ENCODE peak calls at places on chromosomes 5 and 9, in six cellular contexts. One of them, this sample, is unnamed.

GRCh38 chr9:19615036-19615435 is 173.8 kb downstream of the SLC24A2 start:
- DNase-seq in A172: no peak
- DNase-seq in activated T-helper 1 cell treated with anti-CD3 and anti-CD28 coated beads, Interleukin-12 subunit alpha, Interleukin-12 subunit beta, Interleukin-2, Interleukin-4 antibody, amounts not matched to agents 30 ng/mL and 10 ng/mL and 1 ng/mL, durations not matched to agents 14 hours and 24 hours and 36 hours: no peak
- DNase-seq in left cardiac atrium: no peak
- DNase-seq in GM12865: no peak
- DNase-seq in left lung: no peak
- DNase-seq in this sample: no peak

GRCh38 chr5:138240690-138241385 is 27.7 kb upstream of the CDC23 start:
- DNase-seq in left lung: no peak
- DNase-seq in left cardiac atrium: no peak
- DNase-seq in A172: no peak
- DNase-seq in GM12865: no peak
- DNase-seq in activated T-helper 1 cell treated with anti-CD3 and anti-CD28 coated beads, Interleukin-12 subunit alpha, Interleukin-12 subunit beta, Interleukin-2, Interleukin-4 antibody, amounts not matched to agents 30 ng/mL and 10 ng/mL and 1 ng/mL, durations not matched to agents 14 hours and 24 hours and 36 hours: no peak
- DNase-seq in this sample: no peak

GRCh38 chr9:113488071-113488470 is 24.5 kb downstream of the RGS3 start:
- DNase-seq in activated T-helper 1 cell treated with anti-CD3 and anti-CD28 coated beads, Interleukin-12 subunit alpha, Interleukin-12 subunit beta, Interleukin-2, Interleukin-4 antibody, amounts not matched to agents 30 ng/mL and 10 ng/mL and 1 ng/mL, durations not matched to agents 14 hours and 24 hours and 36 hours: no peak
- DNase-seq in left lung: peak; percentile 49
- DNase-seq in A172: no peak
- DNase-seq in left cardiac atrium: no peak
- DNase-seq in GM12865: no peak
- DNase-seq in this sample: no peak

GRCh38 chr5:133785182-133785581 is 172.8 kb upstream of the FSTL4 start:
- DNase-seq in A172: no peak
- DNase-seq in left cardiac atrium: no peak
- DNase-seq in left lung: no peak
- DNase-seq in GM12865: no peak
- DNase-seq in activated T-helper 1 cell treated with anti-CD3 and anti-CD28 coated beads, Interleukin-12 subunit alpha, Interleukin-12 subunit beta, Interleukin-2, Interleukin-4 antibody, amounts not matched to agents 30 ng/mL and 10 ng/mL and 1 ng/mL, durations not matched to agents 14 hours and 24 hours and 36 hours: no peak
- DNase-seq in this sample: no peak

GRCh38 chr9:70634696-70635095 is 220.2 kb upstream of the KLF9 start:
- DNase-seq in left cardiac atrium: no peak
- DNase-seq in GM12865: no peak
- DNase-seq in left lung: no peak
- DNase-seq in A172: no peak
- DNase-seq in activated T-helper 1 cell treated with anti-CD3 and anti-CD28 coated beads, Interleukin-12 subunit alpha, Interleukin-12 subunit beta, Interleukin-2, Interleukin-4 antibody, amounts not matched to agents 30 ng/mL and 10 ng/mL and 1 ng/mL, durations not matched to agents 14 hours and 24 hours and 36 hours: no peak
- DNase-seq in this sample: no peak

GRCh38 chr9:137579259-137579604 is 507 bp upstream of the DPH7 start:
- DNase-seq in left cardiac atrium: peak; percentile 46
- DNase-seq in GM12865: no peak
- DNase-seq in A172: no peak
- DNase-seq in activated T-helper 1 cell treated with anti-CD3 and anti-CD28 coated beads, Interleukin-12 subunit alpha, Interleukin-12 subunit beta, Interleukin-2, Interleukin-4 antibody, amounts not matched to agents 30 ng/mL and 10 ng/mL and 1 ng/mL, durations not matched to agents 14 hours and 24 hours and 36 hours: no peak
- DNase-seq in left lung: no peak
- DNase-seq in this sample: no peak

GRCh38 chr9:99506781-99507305 is 284.8 kb downstream of the SEC61B start:
- DNase-seq in A172: no peak
- DNase-seq in activated T-helper 1 cell treated with anti-CD3 and anti-CD28 coated beads, Interleukin-12 subunit alpha, Interleukin-12 subunit beta, Interleukin-2, Interleukin-4 antibody, amounts not matched to agents 30 ng/mL and 10 ng/mL and 1 ng/mL, durations not matched to agents 14 hours and 24 hours and 36 hours: no peak
- DNase-seq in GM12865: no peak
- DNase-seq in left lung: no peak
- DNase-seq in left cardiac atrium: no peak
- DNase-seq in this sample: no peak

GRCh38 chr5:131367219-131367860 is 103.5 kb downstream of the CDC42SE2 start:
- DNase-seq in GM12865: no peak
- DNase-seq in left cardiac atrium: no peak
- DNase-seq in left lung: no peak
- DNase-seq in activated T-helper 1 cell treated with anti-CD3 and anti-CD28 coated beads, Interleukin-12 subunit alpha, Interleukin-12 subunit beta, Interleukin-2, Interleukin-4 antibody, amounts not matched to agents 30 ng/mL and 10 ng/mL and 1 ng/mL, durations not matched to agents 14 hours and 24 hours and 36 hours: no peak
- DNase-seq in A172: no peak
- DNase-seq in this sample: no peak

GRCh38 chr9:86685556-86685955 is 261.8 kb downstream of the GAS1 start:
- DNase-seq in A172: no peak
- DNase-seq in GM12865: no peak
- DNase-seq in left cardiac atrium: no peak
- DNase-seq in activated T-helper 1 cell treated with anti-CD3 and anti-CD28 coated beads, Interleukin-12 subunit alpha, Interleukin-12 subunit beta, Interleukin-2, Interleukin-4 antibody, amounts not matched to agents 30 ng/mL and 10 ng/mL and 1 ng/mL, durations not matched to agents 14 hours and 24 hours and 36 hours: no peak
- DNase-seq in left lung: no peak
- DNase-seq in this sample: no peak

GRCh38 chr9:3477236-3477834 is 48.5 kb downstream of the RFX3 start:
- DNase-seq in GM12865: peak; percentile 70
- DNase-seq in left cardiac atrium: no peak
- DNase-seq in activated T-helper 1 cell treated with anti-CD3 and anti-CD28 coated beads, Interleukin-12 subunit alpha, Interleukin-12 subunit beta, Interleukin-2, Interleukin-4 antibody, amounts not matched to agents 30 ng/mL and 10 ng/mL and 1 ng/mL, durations not matched to agents 14 hours and 24 hours and 36 hours: no peak
- DNase-seq in A172: no peak
- DNase-seq in left lung: no peak
- DNase-seq in this sample: no peak

GRCh38 chr5:107610795-107611194 is 59.9 kb downstream of the EFNA5 start:
- DNase-seq in left cardiac atrium: no peak
- DNase-seq in A172: no peak
- DNase-seq in GM12865: no peak
- DNase-seq in left lung: no peak
- DNase-seq in activated T-helper 1 cell treated with anti-CD3 and anti-CD28 coated beads, Interleukin-12 subunit alpha, Interleukin-12 subunit beta, Interleukin-2, Interleukin-4 antibody, amounts not matched to agents 30 ng/mL and 10 ng/mL and 1 ng/mL, durations not matched to agents 14 hours and 24 hours and 36 hours: no peak
- DNase-seq in this sample: no peak

GRCh38 chr9:17003576-17004240 is 131.1 kb upstream of the CNTLN start:
- DNase-seq in A172: no peak
- DNase-seq in activated T-helper 1 cell treated with anti-CD3 and anti-CD28 coated beads, Interleukin-12 subunit alpha, Interleukin-12 subunit beta, Interleukin-2, Interleukin-4 antibody, amounts not matched to agents 30 ng/mL and 10 ng/mL and 1 ng/mL, durations not matched to agents 14 hours and 24 hours and 36 hours: no peak
- DNase-seq in left lung: no peak
- DNase-seq in left cardiac atrium: no peak
- DNase-seq in GM12865: no peak
- DNase-seq in this sample: no peak

GRCh38 chr9:4689687-4690104 is 10.3 kb downstream of the CDC37L1 start:
- DNase-seq in left lung: no peak
- DNase-seq in GM12865: peak; percentile 65
- DNase-seq in left cardiac atrium: no peak
- DNase-seq in A172: no peak
- DNase-seq in activated T-helper 1 cell treated with anti-CD3 and anti-CD28 coated beads, Interleukin-12 subunit alpha, Interleukin-12 subunit beta, Interleukin-2, Interleukin-4 antibody, amounts not matched to agents 30 ng/mL and 10 ng/mL and 1 ng/mL, durations not matched to agents 14 hours and 24 hours and 36 hours: no peak
- DNase-seq in this sample: no peak

GRCh38 chr9:4792572-4793411 is at the start of gene RCL1:
- DNase-seq in activated T-helper 1 cell treated with anti-CD3 and anti-CD28 coated beads, Interleukin-12 subunit alpha, Interleukin-12 subunit beta, Interleukin-2, Interleukin-4 antibody, amounts not matched to agents 30 ng/mL and 10 ng/mL and 1 ng/mL, durations not matched to agents 14 hours and 24 hours and 36 hours: peak; percentile 99
- DNase-seq in A172: peak; percentile 87
- DNase-seq in left cardiac atrium: peak; percentile 96
- DNase-seq in GM12865: peak; percentile 98
- DNase-seq in left lung: peak; percentile 96
- DNase-seq in this sample: peak; percentile 97

GRCh38 chr5:73918791-73919221 is 292.8 kb downstream of the ARHGEF28 start:
- DNase-seq in A172: no peak
- DNase-seq in GM12865: no peak
- DNase-seq in left lung: no peak
- DNase-seq in left cardiac atrium: no peak
- DNase-seq in activated T-helper 1 cell treated with anti-CD3 and anti-CD28 coated beads, Interleukin-12 subunit alpha, Interleukin-12 subunit beta, Interleukin-2, Interleukin-4 antibody, amounts not matched to agents 30 ng/mL and 10 ng/mL and 1 ng/mL, durations not matched to agents 14 hours and 24 hours and 36 hours: no peak
- DNase-seq in this sample: no peak

GRCh38 chr9:9730174-9730573 is 882.6 kb downstream of the PTPRD start:
- DNase-seq in GM12865: no peak
- DNase-seq in A172: no peak
- DNase-seq in left cardiac atrium: no peak
- DNase-seq in activated T-helper 1 cell treated with anti-CD3 and anti-CD28 coated beads, Interleukin-12 subunit alpha, Interleukin-12 subunit beta, Interleukin-2, Interleukin-4 antibody, amounts not matched to agents 30 ng/mL and 10 ng/mL and 1 ng/mL, durations not matched to agents 14 hours and 24 hours and 36 hours: no peak
- DNase-seq in left lung: no peak
- DNase-seq in this sample: no peak

GRCh38 chr5:143791848-143792701 is 19.9 kb upstream of the HMHB1 start:
- DNase-seq in left lung: no peak
- DNase-seq in left cardiac atrium: no peak
- DNase-seq in activated T-helper 1 cell treated with anti-CD3 and anti-CD28 coated beads, Interleukin-12 subunit alpha, Interleukin-12 subunit beta, Interleukin-2, Interleukin-4 antibody, amounts not matched to agents 30 ng/mL and 10 ng/mL and 1 ng/mL, durations not matched to agents 14 hours and 24 hours and 36 hours: no peak
- DNase-seq in GM12865: peak; percentile 31
- DNase-seq in A172: no peak
- DNase-seq in this sample: no peak

GRCh38 chr5:172669808-172670402 is 28.8 kb downstream of the NEURL1B start:
- DNase-seq in left lung: no peak
- DNase-seq in A172: no peak
- DNase-seq in GM12865: no peak
- DNase-seq in left cardiac atrium: no peak
- DNase-seq in activated T-helper 1 cell treated with anti-CD3 and anti-CD28 coated beads, Interleukin-12 subunit alpha, Interleukin-12 subunit beta, Interleukin-2, Interleukin-4 antibody, amounts not matched to agents 30 ng/mL and 10 ng/mL and 1 ng/mL, durations not matched to agents 14 hours and 24 hours and 36 hours: no peak
- DNase-seq in this sample: peak; percentile 36

This sample was measured in ovary.